ENCODE peak calls at places on chromosomes 1 and 21, in four cellular contexts. C is Caki2, R is memory B cell, E is mesothelial cell of epicardium. X is an unnamed sample.

GRCh38 chr1:232034547-232034946 is 408.0 kb downstream of the DISC1 start:
- DNase-seq in C (no peak), R (no peak), E (no peak), X (no peak)

GRCh38 chr1:216518844-216519627 is 95.8 kb upstream of the USH2A start:
- DNase-seq in C (no peak), R (no peak), E (no peak), X (no peak)

GRCh38 chr1:112513112-112513870 is 4.5 kb downstream of the WNT2B start:
- DNase-seq in C (no peak), R (no peak), E (no peak), X (no peak)

GRCh38 chr1:218925777-218926176 is 247.9 kb upstream of the LYPLAL1 start:
- DNase-seq in C (no peak), R (no peak), E (no peak), X (no peak)

GRCh38 chr1:218274551-218274950 is 10.5 kb upstream of the RRP15 start:
- DNase-seq in C (no peak), R (no peak), E (no peak), X (no peak)

GRCh38 chr1:30366914-30367313 is 356.5 kb downstream of the MATN1 start:
- DNase-seq in C (no peak), R (no peak), E (no peak), X (no peak)

GRCh38 chr21:35737899-35738341 is 322.4 kb downstream of the SETD4 start:
- DNase-seq in C (peak; percentile 5), R (no peak), E (no peak), X (peak; percentile 56)

GRCh38 chr1:152191711-152192110 is 32.3 kb downstream of the HRNR start:
- DNase-seq in C (no peak), R (no peak), E (no peak), X (no peak)

GRCh38 chr1:58815069-58815679 is 31.3 kb upstream of the JUN start:
- DNase-seq in C (peak; percentile 96), R (peak; percentile 26), E (peak; percentile 31), X (peak; percentile 89)

GRCh38 chr1:97668945-97669344 is 251.9 kb downstream of the DPYD start:
- DNase-seq in C (peak; percentile 6), R (no peak), E (no peak), X (no peak)

GRCh38 chr1:179026813-179027664 is 1.3 kb downstream of the FAM20B start:
- DNase-seq in C (no peak), R (no peak), E (no peak), X (no peak)

GRCh38 chr1:109985251-109986053 is 887 bp downstream of the AHCYL1 start:
- DNase-seq in C (no peak), R (no peak), E (no peak), X (no peak)

GRCh38 chr1:82894635-82895034 is 1093.9 kb downstream of the ADGRL2 start:
- DNase-seq in C (no peak), R (no peak), E (no peak), X (no peak)

GRCh38 chr1:11793819-11794218 is 11.9 kb downstream of the MTHFR start:
- DNase-seq in C (no peak), R (no peak), E (no peak), X (no peak)

GRCh38 chr1:43625063-43625780 is 24.7 kb upstream of the KDM4A start:
- DNase-seq in C (no peak), R (no peak), E (no peak), X (no peak)

GRCh38 chr1:88549536-88549935 is 134.5 kb upstream of the PKN2 start:
- DNase-seq in C (no peak), R (no peak), E (no peak), X (no peak)

GRCh38 chr1:19438552-19439196 is 46.7 kb downstream of the CAPZB start:
- DNase-seq in C (no peak), R (no peak), E (no peak), X (no peak)

GRCh38 chr1:149979972-149980548 is 30.5 kb downstream of the OTUD7B start:
- DNase-seq in C (no peak), R (no peak), E (no peak), X (no peak)

GRCh38 chr1:235074335-235075120 is 54.1 kb downstream of the TOMM20 start:
- DNase-seq in C (peak; percentile 69), R (no peak), E (no peak), X (no peak)

GRCh38 chr1:18299441-18300338 is 181.0 kb upstream of the KLHDC7A start:
- DNase-seq in C (peak; percentile 12), R (peak; percentile 7), E (no peak), X (no peak)

GRCh38 chr21:31132574-31133242 is 94.4 kb upstream of the KRTAP19-8 start:
- DNase-seq in C (no peak), R (no peak), E (no peak), X (no peak)

GRCh38 chr1:110060034-110060661 is 10.3 kb downstream of the ALX3 start:
- DNase-seq in C (peak; percentile 18), R (peak; percentile 69), E (no peak), X (no peak)

GRCh38 chr1:31765041-31765467 is 914 bp upstream of the ADGRB2 start:
- DNase-seq in C (peak; percentile 67), R (no peak), E (no peak), X (no peak)

GRCh38 chr21:39728341-39728740 is 16.6 kb upstream of the IGSF5 start:
- DNase-seq in C (no peak), R (no peak), E (no peak), X (no peak)

GRCh38 chr21:37467082-37467481 is 100.5 kb downstream of the DYRK1A start:
- DNase-seq in C (no peak), R (no peak), E (no peak), X (no peak)

GRCh38 chr1:153985984-153986761 is at the start of gene RAB13:
- DNase-seq in C (peak; percentile 74), R (no peak), E (peak; percentile 40), X (no peak)

GRCh38 chr1:236486315-236486714 is 37.5 kb upstream of the LGALS8 start:
- DNase-seq in C (no peak), R (no peak), E (no peak), X (no peak)

GRCh38 chr1:225890346-225891228 is 1.6 kb upstream of the LEFTY1 start:
- DNase-seq in C (no peak), R (no peak), E (no peak), X (no peak)

GRCh38 chr1:150563340-150564038 is 14.3 kb downstream of the ADAMTSL4 start:
- DNase-seq in C (no peak), R (peak; percentile 64), E (no peak), X (no peak)

GRCh38 chr1:2928733-2929325 is 92.4 kb upstream of the ACTRT2 start:
- DNase-seq in C (no peak), R (no peak), E (no peak), X (no peak)

GRCh38 chr1:212455406-212456165 is 22.9 kb downstream of the NENF start:
- DNase-seq in C (peak; percentile 59), R (peak; percentile 81), E (peak; percentile 78), X (no peak)

GRCh38 chr1:91012196-91012595 is 9.6 kb downstream of the ZNF644 start:
- DNase-seq in C (no peak), R (no peak), E (no peak), X (no peak)

GRCh38 chr1:94050263-94050662 is 70.7 kb downstream of the ABCA4 start:
- DNase-seq in C (no peak), R (no peak), E (no peak), X (no peak)

GRCh38 chr1:154783976-154784375 is 86.1 kb downstream of the KCNN3 start:
- DNase-seq in C (no peak), R (no peak), E (no peak), X (no peak)

GRCh38 chr1:232421143-232421796 is 208.7 kb downstream of the SIPA1L2 start:
- DNase-seq in C (no peak), R (no peak), E (no peak), X (no peak)

GRCh38 chr1:180157576-180158057 is 2.9 kb downstream of the QSOX1 start:
- DNase-seq in C (no peak), R (no peak), E (no peak), X (no peak)

GRCh38 chr21:46094401-46095105 is 3.4 kb upstream of the COL6A2 start:
- DNase-seq in C (no peak), R (no peak), E (no peak), X (no peak)

GRCh38 chr1:55472784-55473183 is 257.6 kb upstream of the USP24 start:
- DNase-seq in C (no peak), R (no peak), E (no peak), X (no peak)

GRCh38 chr1:42335809-42336518 is 929 bp upstream of the FOXJ3 start:
- DNase-seq in C (no peak), R (no peak), E (no peak), X (no peak)

X was measured in kidney epithelial cell.